ENCODE peak calls at places on chromosomes 11 and 22, in nine cellular contexts. Z is tibial nerve; Q is NT2/D1; H is fibroblast of the aortic adventitia; V is A549; T is vagina; N is HL-60; I is colonic mucosa; W is CD8-positive, alpha-beta memory T cell. C is an unnamed sample.

GRCh38 chr11:27912916-27913315 is 195.0 kb downstream of the KIF18A start:
- DNase-seq in H (no peak), T (no peak), Z (no peak), I (no peak), N (no peak), W (no peak), V (no peak), Q (no peak), C (no peak)

GRCh38 chr22:26737262-26737661 is 79.9 kb downstream of the MIAT start:
- DNase-seq in H (no peak), N (no peak), I (no peak), V (no peak), W (no peak), T (no peak), Q (no peak), Z (no peak), C (no peak)

GRCh38 chr11:73415854-73416615 is 39.8 kb downstream of the RELT start:
- DNase-seq in V (no peak), W (no peak), Z (no peak), T (no peak), N (no peak), H (peak), Q (no peak), I (no peak), C (no peak)

GRCh38 chr11:18140145-18140544 is 7.8 kb downstream of the MRGPRX3 start:
- DNase-seq in Q (no peak), W (no peak), I (no peak), T (no peak), H (no peak), V (no peak), Z (no peak), N (no peak), C (no peak)

GRCh38 chr11:27367881-27368280 is 4.9 kb upstream of the CCDC34 start:
- DNase-seq in Z (no peak), T (no peak), N (no peak), I (no peak), H (no peak), V (no peak), W (no peak), Q (no peak), C (no peak)

GRCh38 chr11:130523609-130524008 is 75.2 kb downstream of the ADAMTS15 start:
- DNase-seq in Z (no peak), I (no peak), Q (no peak), N (no peak), W (no peak), T (no peak), V (no peak), H (peak), C (no peak)

GRCh38 chr11:132941024-132941646 is 591.2 kb downstream of the OPCML start:
- DNase-seq in Z (peak), I (no peak), W (no peak), T (no peak), N (no peak), Q (no peak), H (peak), V (no peak), C (peak)

GRCh38 chr11:63813563-63814382 is 517 bp downstream of the SPINDOC start:
- DNase-seq in Z (peak), I (peak), T (no peak), N (no peak), H (peak), V (peak), W (peak), Q (no peak), C (peak)

GRCh38 chr11:26649884-26650283 is 72.0 kb downstream of the SLC5A12 start:
- DNase-seq in H (peak), V (peak), I (peak), Q (peak), Z (peak), W (no peak), N (peak), T (no peak), C (peak)

GRCh38 chr11:47992959-47993820 is 12.8 kb downstream of the PTPRJ start:
- DNase-seq in T (no peak), H (peak), Z (no peak), N (no peak), I (no peak), V (peak), W (no peak), Q (peak), C (no peak)

GRCh38 chr11:9802291-9802861 is 138.5 kb downstream of the SWAP70 start:
- DNase-seq in Z (peak), I (no peak), N (no peak), V (no peak), T (no peak), Q (no peak), W (no peak), H (peak), C (no peak)

GRCh38 chr11:61098778-61099177 is 3.5 kb upstream of the CD5 start:
- DNase-seq in N (no peak), H (no peak), Z (no peak), V (no peak), Q (no peak), W (no peak), T (no peak), I (no peak), C (no peak)

GRCh38 chr11:72864692-72865655 is 50.8 kb downstream of the ATG16L2 start:
- DNase-seq in Q (no peak), I (no peak), W (no peak), N (no peak), T (no peak), V (no peak), Z (peak), H (peak), C (no peak)

GRCh38 chr11:16293204-16293681 is 63.1 kb downstream of the SOX6 start:
- DNase-seq in Q (no peak), T (no peak), Z (no peak), W (no peak), I (no peak), H (no peak), N (no peak), V (no peak), C (no peak)

GRCh38 chr11:68372114-68372513 is 59.7 kb downstream of the LRP5 start:
- DNase-seq in V (no peak), N (no peak), T (no peak), Z (no peak), I (no peak), H (no peak), Q (no peak), W (no peak), C (no peak)

GRCh38 chr22:48644108-48644507 is 1183.6 kb downstream of the BRD1 start:
- DNase-seq in W (no peak), N (no peak), Q (no peak), T (no peak), I (no peak), Z (no peak), H (no peak), V (peak), C (no peak)

GRCh38 chr11:14119357-14119756 is 156.8 kb downstream of the SPON1 start:
- DNase-seq in W (no peak), Q (no peak), I (no peak), Z (no peak), H (no peak), V (no peak), N (no peak), T (no peak), C (no peak)

GRCh38 chr11:17014774-17015638 is 792 bp upstream of the PLEKHA7 start:
- DNase-seq in H (peak), W (peak), T (no peak), I (peak), Q (peak), Z (peak), V (peak), N (peak), C (peak)

GRCh38 chr22:39725351-39726035 is 154.9 kb downstream of the CACNA1I start:
- DNase-seq in Z (no peak), N (no peak), V (no peak), I (no peak), W (no peak), H (no peak), Q (no peak), T (no peak), C (no peak)

GRCh38 chr11:134539285-134539684 is 127.2 kb upstream of the B3GAT1 start:
- DNase-seq in Z (no peak), V (no peak), Q (no peak), I (no peak), N (no peak), H (no peak), W (no peak), T (no peak), C (no peak)

GRCh38 chr11:121412000-121412587 is 40.0 kb upstream of the SORL1 start:
- DNase-seq in W (no peak), Q (no peak), T (no peak), V (no peak), Z (no peak), I (no peak), N (no peak), H (no peak), C (no peak)

GRCh38 chr11:85930879-85931366 is 75.7 kb downstream of the CCDC83 start:
- DNase-seq in N (no peak), H (no peak), Q (no peak), T (no peak), I (no peak), Z (no peak), W (no peak), V (no peak), C (no peak)

GRCh38 chr11:5123802-5124521 is 14.2 kb downstream of the OR52A5 start:
- DNase-seq in Z (peak), T (no peak), W (peak), V (peak), Q (peak), H (peak), I (peak), N (peak), C (peak)

GRCh38 chr22:40829131-40829530 is 10.0 kb upstream of the SLC25A17 start:
- DNase-seq in I (no peak), W (no peak), V (no peak), Z (no peak), H (no peak), T (no peak), N (no peak), Q (no peak), C (no peak)

GRCh38 chr11:76048763-76049162 is 157.5 kb downstream of the WNT11 start:
- DNase-seq in Z (no peak), H (no peak), V (peak), Q (peak), N (no peak), W (no peak), I (no peak), T (no peak), C (peak)
- H3K4me3 ChIP-seq in Z (no peak), H (no peak), V (no peak), Q (no peak), N (no peak), W (no peak), I (no peak), T (no peak), C (no peak)

DNA sequence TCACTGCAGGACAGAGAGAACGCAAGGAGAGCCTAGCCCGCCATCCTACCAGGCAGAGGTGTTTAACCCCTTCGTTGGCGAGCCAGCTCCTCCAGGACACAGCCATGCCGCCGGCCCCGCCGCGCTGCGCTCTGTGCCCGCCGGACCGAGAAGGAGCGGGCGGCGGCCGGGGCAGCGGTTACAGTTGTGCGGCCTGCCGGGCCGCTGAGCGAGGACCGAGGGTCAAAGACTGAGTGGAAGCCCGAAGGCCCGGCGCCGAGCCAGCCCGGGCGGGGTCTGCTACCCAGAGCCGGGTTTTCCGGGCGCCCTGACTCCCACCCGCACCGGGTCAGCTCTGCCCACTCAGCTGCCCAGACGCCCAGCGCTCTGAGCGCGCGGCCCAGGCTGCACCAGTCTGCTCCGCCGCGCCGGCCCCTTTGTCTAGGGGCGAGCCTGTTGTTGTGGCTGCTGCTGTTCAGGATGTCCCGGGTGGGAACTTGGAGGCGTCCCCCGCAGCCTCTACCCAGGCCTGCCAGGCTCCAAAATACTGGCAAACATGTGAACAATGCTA is at the start of gene NOX4:
- DNase-seq in W (no peak), N (no peak), V (no peak), I (no peak), Z (peak), T (no peak), H (peak), Q (peak), C (no peak)
- H3K4me3 ChIP-seq in W (no peak), N (no peak), V (no peak), I (peak), Z (peak), T (peak), H (peak), Q (peak), C (no peak)

GRCh38 chr22:46748948-46749681 is 11.1 kb upstream of the CERK start:
- DNase-seq in H (peak), I (no peak), N (peak), Z (no peak), Q (no peak), V (no peak), W (peak), T (no peak), C (peak)
- H3K4me3 ChIP-seq in H (no peak), I (no peak), N (no peak), Z (no peak), Q (no peak), V (no peak), W (peak), T (no peak), C (peak)

DNA sequence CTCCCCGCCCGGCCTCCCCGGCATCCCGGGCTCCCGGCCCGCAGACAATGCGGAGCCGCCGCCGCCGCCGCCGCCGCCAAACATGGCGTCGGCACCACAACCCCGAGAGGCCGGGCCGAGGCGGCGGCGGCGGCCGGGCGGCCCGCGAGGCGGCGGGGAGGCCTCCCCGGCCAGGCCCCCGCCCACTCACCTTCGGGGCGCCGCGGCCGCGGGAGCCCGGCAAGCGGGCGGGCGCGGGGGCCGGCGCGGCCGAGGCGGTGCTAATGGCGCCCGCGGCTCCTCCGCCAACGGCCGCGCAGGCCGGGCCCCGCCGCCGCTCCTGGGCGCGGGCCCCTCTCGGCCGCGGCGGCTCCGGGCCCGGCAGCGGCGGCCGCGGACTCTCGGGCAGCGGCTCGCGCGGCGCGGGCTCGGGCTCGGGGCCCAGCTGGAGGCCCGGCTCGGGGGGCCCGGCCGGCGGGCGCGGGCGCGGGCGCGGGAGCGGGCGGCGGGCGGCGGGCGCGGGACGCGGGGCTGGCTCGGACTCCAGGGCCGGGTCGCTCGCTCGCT is 293 bp downstream of the BRD1 start:
- DNase-seq in W (no peak), Q (no peak), T (no peak), I (no peak), V (no peak), N (no peak), Z (no peak), H (no peak), C (no peak)
- H3K4me3 ChIP-seq in W (no peak), Q (peak), T (peak), I (peak), V (peak), N (peak), Z (peak), H (peak), C (peak)

GRCh38 chr11:96242971-96243647 is 99.9 kb downstream of the MAML2 start:
- DNase-seq in W (peak), H (peak), N (peak), Q (peak), I (peak), T (peak), Z (peak), V (peak), C (no peak)
- H3K4me3 ChIP-seq in W (peak), H (peak), N (peak), Q (peak), I (peak), T (peak), Z (peak), V (peak), C (no peak)

GRCh38 chr11:65778431-65778900 is 2.3 kb downstream of the AP5B1 start:
- DNase-seq in H (no peak), Z (no peak), W (no peak), V (no peak), I (peak), N (no peak), T (peak), Q (no peak), C (no peak)

GRCh38 chr11:65777821-65778361 is 2.9 kb downstream of the AP5B1 start:
- DNase-seq in V (no peak), Z (no peak), W (no peak), T (peak), H (no peak), Q (no peak), N (no peak), I (peak), C (no peak)

GRCh38 chr11:65779669-65779918 is 1.2 kb downstream of the AP5B1 start:
- DNase-seq in V (no peak), Q (no peak), H (no peak), I (no peak), T (peak), W (no peak), N (no peak), Z (no peak), C (no peak)

GRCh38 chr11:65779919-65780769 is 632 bp downstream of the AP5B1 start:
- DNase-seq in N (peak), Z (peak), T (peak), H (peak), V (peak), Q (peak), W (peak), I (peak), C (peak)

GRCh38 chr11:65778901-65779668 is 1.7 kb downstream of the AP5B1 start:
- DNase-seq in N (no peak), V (no peak), I (peak), W (no peak), Q (no peak), H (no peak), T (peak), Z (no peak), C (no peak)
- H3K4me3 ChIP-seq in N (peak), V (peak), I (peak), W (peak), Q (peak), H (peak), T (peak), Z (no peak), C (peak)

GRCh38 chr11:64851831-64852337 is 7.4 kb upstream of the CDC42BPG start:
- DNase-seq in N (no peak), H (no peak), Z (no peak), Q (no peak), I (no peak), W (peak), V (no peak), T (no peak), C (no peak)
- H3K4me3 ChIP-seq in N (no peak), H (no peak), Z (no peak), Q (no peak), I (no peak), W (peak), V (no peak), T (no peak), C (no peak)

GRCh38 chr11:77073328-77074001 is 6.7 kb downstream of the CAPN5 start:
- DNase-seq in Z (peak), H (peak), W (no peak), I (peak), Q (no peak), V (peak), T (peak), N (no peak), C (no peak)
- H3K4me3 ChIP-seq in Z (no peak), H (peak), W (no peak), I (no peak), Q (no peak), V (no peak), T (no peak), N (no peak), C (no peak)

GRCh38 chr22:42769574-42770447 is 49.1 kb upstream of the A4GALT start:
- DNase-seq in Q (no peak), H (peak), T (no peak), W (no peak), N (no peak), I (peak), Z (peak), V (peak), C (no peak)

GRCh38 chr22:42772647-42773046 is 52.0 kb upstream of the A4GALT start:
- DNase-seq in I (no peak), W (no peak), V (no peak), N (no peak), Z (no peak), H (no peak), Q (no peak), T (no peak), C (no peak)

GRCh38 chr22:42770448-42770726 is 49.7 kb upstream of the A4GALT start:
- DNase-seq in T (no peak), V (no peak), I (no peak), Q (no peak), Z (no peak), H (no peak), W (no peak), N (no peak), C (no peak)

GRCh38 chr22:42770941-42771647 is 50.4 kb upstream of the A4GALT start:
- DNase-seq in W (no peak), V (no peak), T (no peak), Q (no peak), N (no peak), H (no peak), I (no peak), Z (no peak), C (no peak)

DNA sequence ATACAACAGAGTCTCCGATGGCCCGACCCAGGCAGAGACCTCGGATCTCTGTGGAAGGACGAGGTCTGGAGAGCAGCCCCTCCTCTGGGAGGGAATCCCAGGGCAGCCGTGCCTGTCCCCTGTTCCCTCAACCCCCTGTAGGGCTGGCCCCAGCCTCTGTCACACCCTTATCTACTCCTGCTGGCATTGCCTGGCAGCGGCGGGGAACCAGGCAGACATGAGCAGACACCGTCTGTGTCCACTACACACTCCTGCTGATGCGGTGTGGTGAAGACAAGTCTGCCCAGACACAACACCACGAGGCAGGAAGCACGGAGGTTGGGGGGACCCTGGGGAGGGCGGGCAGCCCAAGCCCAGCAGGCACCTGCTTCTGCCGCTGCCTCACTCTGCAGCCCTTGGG is 52.5 kb upstream of the A4GALT start:
- DNase-seq in T (no peak), N (no peak), Z (no peak), Q (no peak), H (no peak), V (no peak), W (no peak), I (no peak), C (no peak)
- H3K4me3 ChIP-seq in T (no peak), N (no peak), Z (no peak), Q (no peak), H (no peak), V (no peak), W (no peak), I (no peak), C (no peak)

DNA sequence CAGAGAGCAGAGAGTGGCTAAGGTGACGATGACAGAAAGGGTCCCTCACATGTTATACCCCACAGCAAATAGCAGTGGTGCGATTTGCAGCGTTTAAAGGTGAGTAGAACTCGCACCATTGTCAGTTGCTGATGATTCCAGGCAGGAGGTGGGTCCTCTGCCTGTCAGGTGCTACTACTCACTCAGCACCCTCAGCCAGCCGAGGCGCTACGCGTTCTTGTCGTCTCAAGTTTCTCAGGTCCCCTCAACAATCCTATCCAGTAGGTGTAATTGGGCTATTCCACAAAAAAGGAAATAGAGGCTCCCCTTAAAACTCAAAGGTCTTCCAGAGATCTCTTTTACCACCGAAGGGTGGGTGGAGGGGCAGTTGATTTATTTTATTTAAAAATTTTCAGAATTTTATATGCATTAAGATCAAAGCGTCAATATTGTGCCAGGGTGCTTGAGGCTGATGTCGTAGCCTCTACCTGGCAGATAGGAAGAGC is 18.3 kb downstream of the ELF5 start:
- DNase-seq in H (no peak), Z (no peak), N (no peak), T (no peak), W (no peak), I (no peak), Q (no peak), V (no peak), C (no peak)
- H3K4me3 ChIP-seq in H (no peak), Z (no peak), N (no peak), T (no peak), W (no peak), I (no peak), Q (no peak), V (no peak), C (no peak)